ENCODE peak calls at places on chromosomes 1 and 21, in six cellular contexts. One of them, this sample, is unnamed.

GRCh38 chr1:243470492-243470891 is 214.7 kb downstream of the SDCCAG8 start:
- DNase-seq in K562: no peak
- DNase-seq in H1: no peak
- DNase-seq in GM12892: no peak
- DNase-seq in HepG2: no peak
- DNase-seq in SK-N-SH: no peak
- DNase-seq in this sample: no peak

GRCh38 chr1:215156232-215156631 is 73.7 kb downstream of the KCNK2 start:
- DNase-seq in K562: no peak
- DNase-seq in H1: no peak
- DNase-seq in GM12892: no peak
- DNase-seq in HepG2: no peak
- DNase-seq in SK-N-SH: no peak
- DNase-seq in this sample: no peak

GRCh38 chr1:9121891-9122409 is 7.0 kb downstream of the GPR157 start:
- DNase-seq in K562: no peak
- DNase-seq in H1: no peak
- DNase-seq in GM12892: no peak
- DNase-seq in HepG2: no peak
- DNase-seq in SK-N-SH: no peak
- DNase-seq in this sample: no peak

GRCh38 chr1:193462629-193463320 is 276.4 kb upstream of the B3GALT2 start:
- DNase-seq in K562: no peak
- DNase-seq in H1: no peak
- DNase-seq in GM12892: no peak
- DNase-seq in HepG2: no peak
- DNase-seq in SK-N-SH: no peak
- DNase-seq in this sample: no peak

GRCh38 chr1:10793129-10793651 is 3.3 kb downstream of the CASZ1 start:
- DNase-seq in K562: no peak
- DNase-seq in H1: no peak
- DNase-seq in GM12892: no peak
- DNase-seq in HepG2: no peak
- DNase-seq in SK-N-SH: no peak
- DNase-seq in this sample: no peak

GRCh38 chr1:65265296-65266271 is 43.8 kb upstream of the DNAJC6 start:
- DNase-seq in K562: no peak
- DNase-seq in H1: peak
- DNase-seq in GM12892: peak
- DNase-seq in HepG2: peak
- DNase-seq in SK-N-SH: peak
- DNase-seq in this sample: peak

GRCh38 chr1:21736011-21736410 is 46.9 kb downstream of the USP48 start:
- DNase-seq in K562: no peak
- DNase-seq in H1: no peak
- DNase-seq in GM12892: no peak
- DNase-seq in HepG2: no peak
- DNase-seq in SK-N-SH: no peak
- DNase-seq in this sample: no peak

GRCh38 chr1:4509206-4509605 is 145.2 kb upstream of the AJAP1 start:
- DNase-seq in K562: no peak
- DNase-seq in H1: no peak
- DNase-seq in GM12892: no peak
- DNase-seq in HepG2: no peak
- DNase-seq in SK-N-SH: no peak
- DNase-seq in this sample: no peak

GRCh38 chr21:38716942-38717341 is 88.8 kb upstream of the ETS2 start:
- DNase-seq in K562: no peak
- DNase-seq in H1: no peak
- DNase-seq in GM12892: no peak
- DNase-seq in HepG2: no peak
- DNase-seq in SK-N-SH: no peak
- DNase-seq in this sample: no peak

GRCh38 chr1:15954316-15954715 is 21.6 kb downstream of the ZBTB17 start:
- DNase-seq in K562: no peak
- DNase-seq in H1: no peak
- DNase-seq in GM12892: no peak
- DNase-seq in HepG2: no peak
- DNase-seq in SK-N-SH: no peak
- DNase-seq in this sample: no peak

GRCh38 chr1:201095581-201096531 is 16.4 kb downstream of the CACNA1S start:
- DNase-seq in K562: no peak
- DNase-seq in H1: no peak
- DNase-seq in GM12892: no peak
- DNase-seq in HepG2: no peak
- DNase-seq in SK-N-SH: no peak
- DNase-seq in this sample: no peak

GRCh38 chr1:233244183-233244582 is 51.3 kb downstream of the PCNX2 start:
- DNase-seq in K562: no peak
- DNase-seq in H1: no peak
- DNase-seq in GM12892: no peak
- DNase-seq in HepG2: peak
- DNase-seq in SK-N-SH: no peak
- DNase-seq in this sample: no peak

GRCh38 chr1:199089393-199090122 is 450.7 kb downstream of the PTPRC start:
- DNase-seq in K562: no peak
- DNase-seq in H1: no peak
- DNase-seq in GM12892: peak
- DNase-seq in HepG2: no peak
- DNase-seq in SK-N-SH: no peak
- DNase-seq in this sample: no peak

GRCh38 chr21:35578831-35579470 is 481.4 kb downstream of the SETD4 start:
- DNase-seq in K562: peak
- DNase-seq in H1: no peak
- DNase-seq in GM12892: no peak
- DNase-seq in HepG2: peak
- DNase-seq in SK-N-SH: no peak
- DNase-seq in this sample: no peak

GRCh38 chr1:214123061-214123784 is 135.4 kb downstream of the PROX1 start:
- DNase-seq in K562: peak
- DNase-seq in H1: no peak
- DNase-seq in GM12892: no peak
- DNase-seq in HepG2: peak
- DNase-seq in SK-N-SH: peak
- DNase-seq in this sample: peak

GRCh38 chr1:8174807-8175206 is 143.1 kb upstream of the SLC45A1 start:
- DNase-seq in K562: no peak
- DNase-seq in H1: no peak
- DNase-seq in GM12892: no peak
- DNase-seq in HepG2: no peak
- DNase-seq in SK-N-SH: no peak
- DNase-seq in this sample: no peak

GRCh38 chr1:62361426-62361825 is 42.2 kb upstream of the KANK4 start:
- DNase-seq in K562: no peak
- DNase-seq in H1: no peak
- DNase-seq in GM12892: no peak
- DNase-seq in HepG2: no peak
- DNase-seq in SK-N-SH: no peak
- DNase-seq in this sample: no peak

GRCh38 chr1:8396912-8397406 is 79.0 kb downstream of the SLC45A1 start:
- DNase-seq in K562: peak
- DNase-seq in H1: no peak
- DNase-seq in GM12892: no peak
- DNase-seq in HepG2: peak
- DNase-seq in SK-N-SH: peak
- DNase-seq in this sample: no peak

GRCh38 chr1:162406811-162407210 is 5.1 kb downstream of the SH2D1B start:
- DNase-seq in K562: no peak
- DNase-seq in H1: no peak
- DNase-seq in GM12892: no peak
- DNase-seq in HepG2: no peak
- DNase-seq in SK-N-SH: no peak
- DNase-seq in this sample: no peak

GRCh38 chr1:39445573-39445972 is 45.9 kb upstream of the BMP8A start:
- DNase-seq in K562: no peak
- DNase-seq in H1: no peak
- DNase-seq in GM12892: no peak
- DNase-seq in HepG2: no peak
- DNase-seq in SK-N-SH: no peak
- DNase-seq in this sample: no peak

GRCh38 chr21:32278068-32278467 is 781 bp downstream of the MIS18A start:
- DNase-seq in K562: peak
- DNase-seq in H1: no peak
- DNase-seq in GM12892: no peak
- DNase-seq in HepG2: no peak
- DNase-seq in SK-N-SH: peak
- DNase-seq in this sample: no peak

GRCh38 chr21:25567472-25567871 is 39.8 kb downstream of the MRPL39 start:
- DNase-seq in K562: no peak
- DNase-seq in H1: no peak
- DNase-seq in GM12892: no peak
- DNase-seq in HepG2: no peak
- DNase-seq in SK-N-SH: no peak
- DNase-seq in this sample: no peak

GRCh38 chr1:65946376-65946775 is 153.7 kb downstream of the PDE4B start:
- DNase-seq in K562: no peak
- DNase-seq in H1: no peak
- DNase-seq in GM12892: no peak
- DNase-seq in HepG2: no peak
- DNase-seq in SK-N-SH: no peak
- DNase-seq in this sample: no peak

GRCh38 chr1:21082078-21082477 is 94.6 kb downstream of the EIF4G3 start:
- DNase-seq in K562: no peak
- DNase-seq in H1: no peak
- DNase-seq in GM12892: no peak
- DNase-seq in HepG2: no peak
- DNase-seq in SK-N-SH: no peak
- DNase-seq in this sample: no peak

GRCh38 chr1:167339405-167339804 is 118.7 kb downstream of the POU2F1 start:
- DNase-seq in K562: peak
- DNase-seq in H1: no peak
- DNase-seq in GM12892: no peak
- DNase-seq in HepG2: no peak
- DNase-seq in SK-N-SH: no peak
- DNase-seq in this sample: no peak

DNA sequence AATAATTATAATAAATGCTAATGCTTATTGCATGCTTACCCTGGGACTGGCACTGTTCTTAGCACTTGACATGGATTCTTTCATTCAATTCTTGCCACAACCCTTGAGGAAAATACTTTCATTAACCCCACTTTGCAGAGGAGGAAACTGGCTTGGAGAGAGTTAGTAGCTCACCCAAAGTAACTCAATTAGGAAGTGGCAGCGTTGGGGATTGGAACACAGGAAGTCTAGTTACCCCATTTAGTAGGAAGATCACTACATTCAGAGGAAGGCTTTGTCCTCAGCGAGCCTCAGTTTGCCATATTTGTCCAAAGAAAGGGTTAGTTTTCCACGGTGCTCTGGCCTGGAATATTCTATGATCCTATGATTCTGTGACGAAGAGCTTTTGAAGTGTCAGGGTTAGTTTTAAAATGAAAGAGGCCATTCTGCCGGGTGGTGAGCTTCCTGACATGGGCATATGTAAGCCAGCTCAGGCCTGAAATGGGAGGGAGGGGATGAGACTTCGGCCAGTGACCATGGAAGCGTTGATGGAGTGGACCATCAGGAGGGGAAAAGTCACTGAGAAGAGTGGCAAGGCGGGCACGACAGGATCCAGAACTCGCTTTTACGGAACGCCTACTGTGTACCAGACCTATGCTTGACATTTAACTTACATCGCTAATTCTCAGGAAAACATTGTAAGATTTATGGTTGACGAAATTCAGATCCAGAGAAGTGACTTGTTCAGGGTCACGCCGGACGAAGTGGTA is 28.2 kb upstream of the EPB41 start:
- DNase-seq in K562: peak
- DNase-seq in H1: no peak
- DNase-seq in GM12892: no peak
- DNase-seq in HepG2: no peak
- DNase-seq in SK-N-SH: no peak
- DNase-seq in this sample: no peak
- TF ChIP-seq TAF1 in K562: no peak
- TF ChIP-seq TAF1 in H1: no peak
- TF ChIP-seq TAF1 in GM12892: no peak
- TF ChIP-seq TAF1 in HepG2: no peak
- TF ChIP-seq TAF1 in SK-N-SH: no peak
- TF ChIP-seq TAF1 in this sample: no peak

GRCh38 chr1:30034627-30035521 is 688.5 kb downstream of the MATN1 start:
- DNase-seq in K562: no peak
- DNase-seq in H1: peak
- DNase-seq in GM12892: no peak
- DNase-seq in HepG2: no peak
- DNase-seq in SK-N-SH: peak
- DNase-seq in this sample: no peak
- TF ChIP-seq TAF1 in K562: no peak
- TF ChIP-seq TAF1 in H1: no peak
- TF ChIP-seq TAF1 in GM12892: no peak
- TF ChIP-seq TAF1 in HepG2: no peak
- TF ChIP-seq TAF1 in SK-N-SH: no peak
- TF ChIP-seq TAF1 in this sample: no peak

GRCh38 chr1:18794561-18794960 is 64.9 kb downstream of the TAS1R2 start:
- DNase-seq in K562: peak
- DNase-seq in H1: peak
- DNase-seq in GM12892: no peak
- DNase-seq in HepG2: peak
- DNase-seq in SK-N-SH: peak
- DNase-seq in this sample: no peak

GRCh38 chr1:18793164-18793563 is 66.3 kb downstream of the TAS1R2 start:
- DNase-seq in K562: no peak
- DNase-seq in H1: no peak
- DNase-seq in GM12892: no peak
- DNase-seq in HepG2: no peak
- DNase-seq in SK-N-SH: peak
- DNase-seq in this sample: no peak

GRCh38 chr1:18795002-18795689 is 64.3 kb downstream of the TAS1R2 start:
- DNase-seq in K562: no peak
- DNase-seq in H1: no peak
- DNase-seq in GM12892: no peak
- DNase-seq in HepG2: no peak
- DNase-seq in SK-N-SH: no peak
- DNase-seq in this sample: no peak

GRCh38 chr1:18792747-18793146 is 66.7 kb downstream of the TAS1R2 start:
- DNase-seq in K562: no peak
- DNase-seq in H1: no peak
- DNase-seq in GM12892: no peak
- DNase-seq in HepG2: no peak
- DNase-seq in SK-N-SH: no peak
- DNase-seq in this sample: no peak

DNA sequence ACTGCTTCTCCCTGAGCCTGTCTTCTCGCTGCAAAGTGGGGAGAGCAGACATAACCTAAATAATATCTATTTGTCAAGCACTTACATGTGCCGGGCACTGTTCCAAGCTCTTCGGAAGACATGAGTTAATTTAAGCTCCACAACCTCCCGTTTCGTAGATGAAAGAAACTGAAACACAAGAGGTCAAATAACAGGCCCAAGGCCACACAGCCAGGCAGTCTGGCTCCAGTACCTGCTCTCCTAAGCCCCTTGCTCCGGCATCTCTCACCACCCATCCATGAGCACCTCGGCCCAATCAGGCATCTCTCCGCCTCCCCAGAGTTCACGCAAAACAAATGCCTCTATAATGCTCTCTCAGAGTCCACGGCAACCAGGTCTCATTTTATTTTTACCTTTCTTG is 65.4 kb downstream of the TAS1R2 start:
- DNase-seq in K562: no peak
- DNase-seq in H1: no peak
- DNase-seq in GM12892: no peak
- DNase-seq in HepG2: peak
- DNase-seq in SK-N-SH: no peak
- DNase-seq in this sample: no peak
- TF ChIP-seq TAF1 in K562: no peak
- TF ChIP-seq TAF1 in H1: no peak
- TF ChIP-seq TAF1 in GM12892: no peak
- TF ChIP-seq TAF1 in HepG2: no peak
- TF ChIP-seq TAF1 in SK-N-SH: no peak
- TF ChIP-seq TAF1 in this sample: no peak

GRCh38 chr1:91835087-91835521 is 50.8 kb downstream of the TGFBR3 start:
- DNase-seq in K562: no peak
- DNase-seq in H1: no peak
- DNase-seq in GM12892: no peak
- DNase-seq in HepG2: peak
- DNase-seq in SK-N-SH: no peak
- DNase-seq in this sample: no peak
- TF ChIP-seq TAF1 in K562: no peak
- TF ChIP-seq TAF1 in H1: no peak
- TF ChIP-seq TAF1 in GM12892: no peak
- TF ChIP-seq TAF1 in HepG2: no peak
- TF ChIP-seq TAF1 in SK-N-SH: no peak
- TF ChIP-seq TAF1 in this sample: no peak